ENCODE peak calls at places on chromosomes 6 and 20, in four cellular contexts. One of them, this sample, is unnamed.

GRCh38 chr6:37777272-37777736 is 42.2 kb upstream of the ZFAND3 start:
- DNase-seq in IMR-90: no peak
- DNase-seq in body of pancreas: no peak
- DNase-seq in HFFc6: no peak
- DNase-seq in this sample: no peak

GRCh38 chr6:142819603-142820335 is 125.2 kb downstream of the HIVEP2 start:
- DNase-seq in IMR-90: peak; percentile 65
- DNase-seq in body of pancreas: no peak
- DNase-seq in HFFc6: no peak
- DNase-seq in this sample: peak; percentile 45

GRCh38 chr6:100267002-100267401 is 197.7 kb downstream of the SIM1 start:
- DNase-seq in IMR-90: no peak
- DNase-seq in body of pancreas: no peak
- DNase-seq in HFFc6: no peak
- DNase-seq in this sample: no peak

GRCh38 chr6:75266716-75267291 is 17.8 kb downstream of the TMEM30A start:
- DNase-seq in IMR-90: peak; percentile 76
- DNase-seq in body of pancreas: no peak
- DNase-seq in HFFc6: peak; percentile 59
- DNase-seq in this sample: peak; percentile 77

GRCh38 chr20:1803216-1804128 is 91.7 kb upstream of the SIRPA start:
- DNase-seq in IMR-90: peak; percentile 60
- DNase-seq in body of pancreas: peak; percentile 41
- DNase-seq in HFFc6: peak; percentile 35
- DNase-seq in this sample: peak; percentile 54

GRCh38 chr6:145025488-145025887 is 709.8 kb downstream of the EPM2A start:
- DNase-seq in IMR-90: no peak
- DNase-seq in body of pancreas: no peak
- DNase-seq in HFFc6: no peak
- DNase-seq in this sample: no peak

GRCh38 chr20:56202493-56203077 is 45.9 kb upstream of the MC3R start:
- DNase-seq in IMR-90: no peak
- DNase-seq in body of pancreas: no peak
- DNase-seq in HFFc6: peak; percentile 4
- DNase-seq in this sample: peak; percentile 18

GRCh38 chr6:142871910-142872331 is 73.1 kb downstream of the HIVEP2 start:
- DNase-seq in IMR-90: peak; percentile 96
- DNase-seq in body of pancreas: peak; percentile 55
- DNase-seq in HFFc6: peak; percentile 86
- DNase-seq in this sample: peak; percentile 96

GRCh38 chr6:142692942-142693341 is 252.0 kb downstream of the HIVEP2 start:
- DNase-seq in IMR-90: peak; percentile 91
- DNase-seq in body of pancreas: peak; percentile 62
- DNase-seq in HFFc6: peak; percentile 93
- DNase-seq in this sample: peak; percentile 94

GRCh38 chr6:123105561-123105960 is 109.5 kb downstream of the CLVS2 start:
- DNase-seq in IMR-90: no peak
- DNase-seq in body of pancreas: no peak
- DNase-seq in HFFc6: no peak
- DNase-seq in this sample: peak; percentile 66

GRCh38 chr20:21548390-21549035 is 34.6 kb upstream of the NKX2-2 start:
- DNase-seq in IMR-90: no peak
- DNase-seq in body of pancreas: no peak
- DNase-seq in HFFc6: no peak
- DNase-seq in this sample: no peak

GRCh38 chr20:35088231-35088794 is 4.3 kb downstream of the TRPC4AP start:
- DNase-seq in IMR-90: peak; percentile 33
- DNase-seq in body of pancreas: no peak
- DNase-seq in HFFc6: no peak
- DNase-seq in this sample: no peak

GRCh38 chr20:33769032-33769431 is 37.2 kb downstream of the ZNF341 start:
- DNase-seq in IMR-90: no peak
- DNase-seq in body of pancreas: no peak
- DNase-seq in HFFc6: no peak
- DNase-seq in this sample: no peak

GRCh38 chr6:41488392-41489129 is 57.6 kb upstream of the FOXP4 start:
- DNase-seq in IMR-90: peak; percentile 92
- DNase-seq in body of pancreas: no peak
- DNase-seq in HFFc6: peak; percentile 17
- DNase-seq in this sample: peak; percentile 83

GRCh38 chr6:2695464-2696095 is 55.1 kb downstream of the MYLK4 start:
- DNase-seq in IMR-90: peak; percentile 57
- DNase-seq in body of pancreas: no peak
- DNase-seq in HFFc6: peak; percentile 40
- DNase-seq in this sample: peak; percentile 55
- TF ChIP-seq CTCF in IMR-90: peak; percentile 63
- TF ChIP-seq CTCF in body of pancreas: peak; percentile 19
- TF ChIP-seq CTCF in HFFc6: peak; percentile 66
- TF ChIP-seq CTCF in this sample: peak; percentile 40

GRCh38 chr6:164068533-164068932 is 654.0 kb downstream of the QKI start:
- DNase-seq in IMR-90: no peak
- DNase-seq in body of pancreas: no peak
- DNase-seq in HFFc6: no peak
- DNase-seq in this sample: peak; percentile 24

GRCh38 chr6:164062872-164063271 is 648.4 kb downstream of the QKI start:
- DNase-seq in IMR-90: no peak
- DNase-seq in body of pancreas: no peak
- DNase-seq in HFFc6: no peak
- DNase-seq in this sample: no peak

GRCh38 chr6:164057876-164058275 is 643.4 kb downstream of the QKI start:
- DNase-seq in IMR-90: no peak
- DNase-seq in body of pancreas: no peak
- DNase-seq in HFFc6: no peak
- DNase-seq in this sample: no peak

GRCh38 chr6:164063346-164063745 is 648.8 kb downstream of the QKI start:
- DNase-seq in IMR-90: no peak
- DNase-seq in body of pancreas: no peak
- DNase-seq in HFFc6: no peak
- DNase-seq in this sample: no peak
- TF ChIP-seq CTCF in IMR-90: no peak
- TF ChIP-seq CTCF in body of pancreas: no peak
- TF ChIP-seq CTCF in HFFc6: no peak
- TF ChIP-seq CTCF in this sample: no peak

DNA sequence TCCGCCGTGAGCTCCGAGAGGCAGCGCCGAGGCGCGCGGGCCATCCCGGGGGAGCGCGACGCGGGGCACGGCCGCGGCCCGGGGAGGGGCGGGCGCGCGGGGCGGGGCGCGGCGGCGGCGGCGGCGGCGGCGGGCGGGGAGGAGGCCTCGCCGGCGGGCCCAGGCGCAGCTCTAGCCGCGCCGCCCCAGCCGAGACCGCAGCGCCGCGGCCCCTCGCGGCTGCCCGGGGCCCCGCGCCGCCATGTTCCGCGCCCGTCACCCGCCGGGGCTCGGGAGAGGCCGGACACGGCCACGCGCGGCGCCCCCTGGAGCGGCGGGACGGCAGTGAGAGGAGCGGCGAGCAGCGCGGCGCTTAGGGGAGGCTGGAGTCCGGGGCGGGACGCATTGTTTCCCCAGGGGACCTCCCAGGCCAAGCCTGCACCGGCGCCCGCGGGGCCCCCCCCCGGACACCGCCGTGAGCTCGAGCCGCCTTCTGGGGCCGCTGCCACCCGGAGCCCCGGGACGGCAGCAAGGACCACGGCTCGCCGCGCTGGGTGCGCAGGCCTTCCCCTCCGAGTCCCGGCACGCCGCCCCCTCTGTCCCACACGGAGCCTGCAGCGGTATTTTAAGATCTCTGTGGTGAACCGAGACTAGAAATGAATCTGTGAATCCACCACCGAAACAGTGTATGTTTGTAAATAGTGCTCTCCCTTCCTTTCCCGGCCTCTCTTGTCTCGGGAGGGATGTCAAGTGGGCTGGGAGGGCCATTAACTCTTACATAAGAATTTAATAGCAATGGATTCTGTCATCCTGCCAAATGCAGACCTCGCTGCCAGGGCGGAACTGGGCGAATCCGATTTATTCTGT is at the start of gene KIF13A:
- DNase-seq in IMR-90: peak; percentile 59
- DNase-seq in body of pancreas: peak; percentile 77
- DNase-seq in HFFc6: peak; percentile 46
- DNase-seq in this sample: peak; percentile 49
- TF ChIP-seq CTCF in IMR-90: peak; percentile 41
- TF ChIP-seq CTCF in body of pancreas: peak; percentile 39
- TF ChIP-seq CTCF in HFFc6: peak; percentile 63
- TF ChIP-seq CTCF in this sample: no peak

GRCh38 chr6:32968770-32969684 is 633 bp downstream of the BRD2 start:
- DNase-seq in IMR-90: peak; percentile 77
- DNase-seq in body of pancreas: peak; percentile 79
- DNase-seq in HFFc6: peak; percentile 89
- DNase-seq in this sample: peak; percentile 83

GRCh38 chr6:32969685-32970412 is 1.5 kb downstream of the BRD2 start:
- DNase-seq in IMR-90: peak; percentile 97
- DNase-seq in body of pancreas: peak; percentile 75
- DNase-seq in HFFc6: peak; percentile 91
- DNase-seq in this sample: peak; percentile 98

GRCh38 chr6:32965901-32966300 is 2.5 kb upstream of the BRD2 start:
- DNase-seq in IMR-90: peak; percentile 28
- DNase-seq in body of pancreas: no peak
- DNase-seq in HFFc6: no peak
- DNase-seq in this sample: no peak

GRCh38 chr6:32968093-32968769 is at the start of gene BRD2:
- DNase-seq in IMR-90: peak; percentile 95
- DNase-seq in body of pancreas: peak; percentile 96
- DNase-seq in HFFc6: peak; percentile 94
- DNase-seq in this sample: peak; percentile 95

GRCh38 chr6:32967151-32968091 is 973 bp upstream of the BRD2 start:
- DNase-seq in IMR-90: peak; percentile 49
- DNase-seq in body of pancreas: peak; percentile 52
- DNase-seq in HFFc6: peak; percentile 45
- DNase-seq in this sample: peak; percentile 64
- TF ChIP-seq CTCF in IMR-90: peak; percentile 43
- TF ChIP-seq CTCF in body of pancreas: peak; percentile 56
- TF ChIP-seq CTCF in HFFc6: peak; percentile 72
- TF ChIP-seq CTCF in this sample: peak; percentile 69

GRCh38 chr20:42678895-42679294 is 510.8 kb downstream of the PTPRT start:
- DNase-seq in IMR-90: no peak
- DNase-seq in body of pancreas: peak; percentile 51
- DNase-seq in HFFc6: no peak
- DNase-seq in this sample: no peak
- TF ChIP-seq CTCF in IMR-90: no peak
- TF ChIP-seq CTCF in body of pancreas: peak; percentile 63
- TF ChIP-seq CTCF in HFFc6: no peak
- TF ChIP-seq CTCF in this sample: no peak

DNA sequence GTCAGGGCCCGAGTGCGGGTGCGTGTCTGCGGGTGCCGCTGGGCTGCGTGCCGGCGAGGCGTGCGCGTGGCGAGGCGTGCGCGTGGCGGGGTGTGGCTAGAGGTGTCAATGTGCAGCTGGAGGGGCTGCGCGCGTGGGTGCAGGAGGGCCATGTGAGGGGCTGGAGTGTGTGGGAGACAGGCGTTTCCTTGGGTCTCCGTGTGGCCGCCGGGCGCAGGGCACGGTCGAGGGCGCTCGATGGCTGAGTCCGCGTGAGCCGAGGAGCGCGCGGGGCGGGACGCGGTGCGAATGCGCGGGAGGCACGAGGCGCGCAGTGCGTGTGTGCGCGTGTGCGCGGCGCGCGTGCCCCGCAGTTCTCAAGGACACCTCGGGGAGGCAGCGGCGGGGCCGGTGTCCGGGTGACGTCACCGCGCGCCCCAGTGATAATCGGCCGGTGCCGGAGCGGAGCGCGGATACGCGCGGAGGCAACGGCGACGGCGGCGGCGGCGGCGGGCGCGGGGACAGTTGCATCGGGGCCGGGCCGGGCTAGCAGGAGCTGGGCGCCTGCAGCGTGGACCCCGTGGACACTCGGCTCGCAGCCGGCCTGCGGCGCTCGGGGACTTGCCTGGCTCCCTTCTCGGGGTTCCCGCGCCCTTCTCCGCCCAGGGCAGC is 38.7 kb downstream of the YTHDF1 start:
- DNase-seq in IMR-90: no peak
- DNase-seq in body of pancreas: peak; percentile 32
- DNase-seq in HFFc6: no peak
- DNase-seq in this sample: no peak
- TF ChIP-seq CTCF in IMR-90: no peak
- TF ChIP-seq CTCF in body of pancreas: no peak
- TF ChIP-seq CTCF in HFFc6: no peak
- TF ChIP-seq CTCF in this sample: no peak

GRCh38 chr20:18276821-18277220 is 11.5 kb upstream of the ZNF133 start:
- DNase-seq in IMR-90: peak; percentile 71
- DNase-seq in body of pancreas: peak; percentile 76
- DNase-seq in HFFc6: peak; percentile 38
- DNase-seq in this sample: peak; percentile 71
- TF ChIP-seq CTCF in IMR-90: peak; percentile 86
- TF ChIP-seq CTCF in body of pancreas: peak; percentile 75
- TF ChIP-seq CTCF in HFFc6: peak; percentile 84
- TF ChIP-seq CTCF in this sample: peak; percentile 96

GRCh38 chr6:83221302-83221701 is 28.1 kb downstream of the RWDD2A start:
- DNase-seq in IMR-90: peak; percentile 64
- DNase-seq in body of pancreas: no peak
- DNase-seq in HFFc6: no peak
- DNase-seq in this sample: no peak

GRCh38 chr6:83220121-83220520 is 27.0 kb downstream of the RWDD2A start:
- DNase-seq in IMR-90: no peak
- DNase-seq in body of pancreas: no peak
- DNase-seq in HFFc6: no peak
- DNase-seq in this sample: no peak

GRCh38 chr6:83216806-83217205 is 23.6 kb downstream of the RWDD2A start:
- DNase-seq in IMR-90: peak; percentile 52
- DNase-seq in body of pancreas: no peak
- DNase-seq in HFFc6: no peak
- DNase-seq in this sample: peak; percentile 6

GRCh38 chr6:83215131-83216047 is 22.2 kb downstream of the RWDD2A start:
- DNase-seq in IMR-90: peak; percentile 80
- DNase-seq in body of pancreas: peak; percentile 71
- DNase-seq in HFFc6: peak; percentile 75
- DNase-seq in this sample: peak; percentile 82
- TF ChIP-seq CTCF in IMR-90: peak; percentile 92
- TF ChIP-seq CTCF in body of pancreas: peak; percentile 71
- TF ChIP-seq CTCF in HFFc6: peak; percentile 89
- TF ChIP-seq CTCF in this sample: peak; percentile 97

DNA sequence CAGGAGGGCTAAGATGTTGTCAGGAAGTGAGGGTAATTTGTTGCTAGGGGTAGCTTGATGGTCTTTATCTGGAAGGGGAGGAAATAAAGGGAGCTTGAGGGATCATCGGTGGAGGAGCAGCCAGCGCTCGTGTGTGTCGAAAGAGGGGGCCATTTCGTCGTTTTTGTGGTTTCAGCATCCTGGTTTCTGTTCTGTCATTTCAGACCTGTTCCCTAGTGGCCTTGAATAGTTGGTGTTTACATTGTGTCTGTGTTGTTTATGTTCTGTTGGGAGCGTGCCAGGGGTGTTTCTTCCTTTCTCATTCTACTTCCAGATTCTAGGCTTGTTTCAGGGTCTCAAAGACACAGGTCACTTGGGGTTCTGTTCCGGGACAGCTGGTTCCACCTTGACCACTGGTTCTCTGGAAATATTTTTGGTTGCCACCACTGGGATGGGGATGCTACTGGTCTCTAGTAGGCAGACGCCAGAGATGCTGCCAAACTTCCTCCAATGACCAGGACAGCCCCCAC is 113.9 kb upstream of the NAA20 start:
- DNase-seq in IMR-90: peak; percentile 76
- DNase-seq in body of pancreas: peak; percentile 60
- DNase-seq in HFFc6: no peak
- DNase-seq in this sample: peak; percentile 19
- TF ChIP-seq CTCF in IMR-90: peak; percentile 56
- TF ChIP-seq CTCF in body of pancreas: no peak
- TF ChIP-seq CTCF in HFFc6: no peak
- TF ChIP-seq CTCF in this sample: no peak

This sample was measured in fibroblast of mammary gland.